ENCODE peak calls at places on chromosomes 6 and 20, in four cellular contexts. D, L, R and K are unnamed samples. For H3K4me1, the result is how much of the 10 kb centered on the place peaks cover.

GRCh38 chr6:139376604-139377218 is 2.3 kb upstream of the CITED2 start:
- DNase-seq in R (peak), D (no peak), L (peak), K (peak)

GRCh38 chr6:36352477-36353157 is 15.9 kb upstream of the BNIP5 start:
- DNase-seq in D (no peak), L (no peak), R (no peak), K (no peak)

GRCh38 chr6:143673638-143674037 is 4.1 kb upstream of the PHACTR2 start:
- DNase-seq in L (peak), R (peak), D (no peak), K (no peak)

GRCh38 chr6:63349401-63349800 is 29.6 kb upstream of the LGSN start:
- DNase-seq in D (no peak), R (no peak), L (no peak), K (no peak)

GRCh38 chr6:43076928-43077809 is 1.1 kb downstream of the PTK7 start:
- DNase-seq in R (no peak), L (peak), D (no peak), K (no peak)

GRCh38 chr20:53773792-53774371 is 180.2 kb upstream of the ZNF217 start:
- DNase-seq in R (peak), L (peak), D (no peak), K (no peak)

GRCh38 chr20:24160563-24161355 is 172.2 kb upstream of the GGTLC1 start:
- DNase-seq in D (peak), L (peak), R (peak), K (peak)

GRCh38 chr6:101181006-101181405 is 212.5 kb upstream of the GRIK2 start:
- DNase-seq in L (no peak), D (no peak), R (no peak), K (no peak)

GRCh38 chr6:85453052-85453451 is 3.2 kb downstream of the NT5E start:
- DNase-seq in R (no peak), L (no peak), D (no peak), K (no peak)

GRCh38 chr6:27156874-27157460 is 90.5 kb upstream of the PRSS16 start:
- DNase-seq in L (peak), R (no peak), D (no peak), K (no peak)

GRCh38 chr20:44137210-44137781 is 49.7 kb downstream of the JPH2 start:
- DNase-seq in L (peak), D (peak), R (no peak), K (no peak)

GRCh38 chr6:11067348-11067747 is 23.2 kb upstream of the ELOVL2 start:
- DNase-seq in L (no peak), D (no peak), R (no peak), K (no peak)

GRCh38 chr6:19159087-19159486 is 678.1 kb upstream of the ID4 start:
- DNase-seq in D (no peak), R (no peak), L (peak), K (no peak)

GRCh38 chr20:3691897-3692296 is 10.1 kb upstream of the ADAM33 start:
- DNase-seq in R (no peak), L (no peak), D (no peak), K (no peak)

GRCh38 chr6:155085582-155086253 is 90.6 kb downstream of the TIAM2 start:
- DNase-seq in L (peak), D (no peak), R (peak), K (peak)

GRCh38 chr6:154580397-154581135 is 70.1 kb upstream of the CNKSR3 start:
- DNase-seq in L (no peak), R (no peak), D (no peak), K (no peak)

GRCh38 chr20:5077761-5078387 is 41.9 kb downstream of the PCNA start:
- DNase-seq in L (peak), R (no peak), D (no peak), K (no peak)

GRCh38 chr20:53842301-53843099 is 227.9 kb downstream of the BCAS1 start:
- DNase-seq in L (no peak), R (no peak), D (no peak), K (no peak)

GRCh38 chr6:37060195-37060559 is 54.7 kb downstream of the FGD2 start:
- DNase-seq in D (no peak), L (no peak), R (no peak), K (no peak)

GRCh38 chr20:20956586-20956985 is 149.6 kb downstream of the LINC00237 start:
- DNase-seq in D (no peak), L (no peak), R (no peak), K (no peak)

GRCh38 chr20:24776755-24777271 is 172.3 kb upstream of the CST7 start:
- DNase-seq in D (no peak), R (no peak), L (no peak), K (peak)

GRCh38 chr6:45021652-45022051 is 306.5 kb upstream of the RUNX2 start:
- DNase-seq in D (no peak), R (no peak), L (peak), K (no peak)

GRCh38 chr20:63121246-63121645 is 94.7 kb downstream of the YTHDF1 start:
- DNase-seq in L (no peak), R (no peak), D (peak), K (no peak)

GRCh38 chr6:63803371-63803770 is 167.8 kb downstream of the PHF3 start:
- DNase-seq in L (no peak), D (no peak), R (no peak), K (no peak)

GRCh38 chr6:33983109-33983475 is 162.8 kb downstream of the GRM4 start:
- DNase-seq in D (no peak), L (peak), R (peak), K (no peak)

GRCh38 chr20:37867289-37868195 is 35.4 kb upstream of the VSTM2L start:
- DNase-seq in L (no peak), D (no peak), R (no peak), K (no peak)

GRCh38 chr20:32544260-32544722 is 40.8 kb downstream of the NOL4L start:
- DNase-seq in L (no peak), D (no peak), R (no peak), K (no peak)

GRCh38 chr20:11912013-11912663 is 5.6 kb upstream of the BTBD3 start:
- DNase-seq in D (no peak), L (peak), R (peak), K (no peak)

GRCh38 chr20:41774291-41774690 is 156.1 kb upstream of the CHD6 start:
- DNase-seq in D (no peak), L (no peak), R (no peak), K (no peak)

GRCh38 chr20:17504898-17505663 is 26.1 kb downstream of the BFSP1 start:
- DNase-seq in L (peak), D (peak), R (peak), K (peak)

GRCh38 chr6:107807186-107807585 is 16.9 kb downstream of the SCML4 start:
- DNase-seq in R (no peak), D (no peak), L (no peak), K (no peak)

GRCh38 chr6:62217866-62218265 is 68.2 kb downstream of the KHDRBS2 start:
- DNase-seq in L (no peak), R (no peak), D (no peak), K (no peak)

GRCh38 chr6:128492386-128492785 is 28.0 kb downstream of the PTPRK start:
- DNase-seq in D (no peak), R (no peak), L (no peak), K (no peak)

GRCh38 chr6:128494440-128494839 is 26.0 kb downstream of the PTPRK start:
- DNase-seq in R (no peak), D (no peak), L (no peak), K (no peak)

GRCh38 chr6:128498244-128498643 is 22.2 kb downstream of the PTPRK start:
- DNase-seq in L (no peak), R (no peak), D (no peak), K (no peak)

GRCh38 chr6:128493877-128494276 is 26.5 kb downstream of the PTPRK start:
- DNase-seq in L (no peak), R (no peak), D (no peak), K (no peak)

GRCh38 chr6:128495536-128496333 is 24.7 kb downstream of the PTPRK start:
- DNase-seq in R (no peak), L (no peak), D (no peak), K (no peak)
- H3K27ac ChIP-seq in R (no peak), L (no peak), D (no peak), K (no peak)

GRCh38 chr6:71248306-71248705 is 40.3 kb upstream of the OGFRL1 start:
- DNase-seq in R (peak), L (peak), D (no peak), K (no peak)

GRCh38 chr6:71248866-71249265 is 39.7 kb upstream of the OGFRL1 start:
- DNase-seq in D (no peak), L (no peak), R (no peak), K (no peak)

GRCh38 chr6:71252407-71252806 is 36.2 kb upstream of the OGFRL1 start:
- DNase-seq in L (no peak), D (no peak), R (no peak), K (no peak)

GRCh38 chr6:71252960-71253359 is 35.7 kb upstream of the OGFRL1 start:
- DNase-seq in L (no peak), R (no peak), D (no peak), K (no peak)

GRCh38 chr6:71250050-71250689 is 38.4 kb upstream of the OGFRL1 start:
- DNase-seq in R (no peak), L (peak), D (no peak), K (no peak)
- H3K4me1 ChIP-seq in R (under half), L (under half), D (half or more), K (under half)

GRCh38 chr20:1508576-1508975 is 17.4 kb upstream of the SIRPB2 start:
- DNase-seq in R (no peak), D (no peak), L (peak), K (no peak)
- H3K27ac ChIP-seq in R (no peak), D (no peak), L (no peak), K (no peak)

GRCh38 chr6:8041933-8042583 is 22.1 kb downstream of the BLOC1S5 start:
- DNase-seq in R (no peak), D (no peak), L (no peak), K (no peak)
- H3K4me1 ChIP-seq in R (under half), D (under half), L (under half), K (under half)

GRCh38 chr6:93419304-93420162 is at the start of gene EPHA7:
- DNase-seq in L (peak), R (peak), D (peak), K (peak)
- H3K27ac ChIP-seq in L (no peak), R (no peak), D (peak), K (no peak)

GRCh38 chr20:19712737-19713260 is 45.3 kb upstream of the RIN2 start:
- DNase-seq in R (no peak), L (no peak), D (no peak), K (no peak)

GRCh38 chr20:19713851-19714716 is 44.0 kb upstream of the RIN2 start:
- DNase-seq in R (no peak), L (no peak), D (no peak), K (no peak)

GRCh38 chr20:19710336-19710721 is 47.7 kb upstream of the RIN2 start:
- DNase-seq in L (no peak), D (no peak), R (no peak), K (peak)

GRCh38 chr20:19709635-19710335 is 48.3 kb upstream of the RIN2 start:
- DNase-seq in R (no peak), D (no peak), L (no peak), K (no peak)

GRCh38 chr20:19711126-19711525 is 46.9 kb upstream of the RIN2 start:
- DNase-seq in L (no peak), D (no peak), R (no peak), K (no peak)
- H3K4me1 ChIP-seq in L (under half), D (under half), R (under half), K (under half)

GRCh38 chr20:10513091-10513490 is 78.0 kb downstream of the SLX4IP start:
- DNase-seq in D (no peak), R (no peak), L (no peak), K (no peak)

GRCh38 chr20:10511166-10511506 is 76.0 kb downstream of the SLX4IP start:
- DNase-seq in R (peak), L (no peak), D (no peak), K (no peak)

GRCh38 chr20:10516529-10516928 is 81.4 kb downstream of the SLX4IP start:
- DNase-seq in L (no peak), R (no peak), D (no peak), K (no peak)

GRCh38 chr20:10511507-10512231 is 76.6 kb downstream of the SLX4IP start:
- DNase-seq in R (peak), L (peak), D (peak), K (peak)

DNA sequence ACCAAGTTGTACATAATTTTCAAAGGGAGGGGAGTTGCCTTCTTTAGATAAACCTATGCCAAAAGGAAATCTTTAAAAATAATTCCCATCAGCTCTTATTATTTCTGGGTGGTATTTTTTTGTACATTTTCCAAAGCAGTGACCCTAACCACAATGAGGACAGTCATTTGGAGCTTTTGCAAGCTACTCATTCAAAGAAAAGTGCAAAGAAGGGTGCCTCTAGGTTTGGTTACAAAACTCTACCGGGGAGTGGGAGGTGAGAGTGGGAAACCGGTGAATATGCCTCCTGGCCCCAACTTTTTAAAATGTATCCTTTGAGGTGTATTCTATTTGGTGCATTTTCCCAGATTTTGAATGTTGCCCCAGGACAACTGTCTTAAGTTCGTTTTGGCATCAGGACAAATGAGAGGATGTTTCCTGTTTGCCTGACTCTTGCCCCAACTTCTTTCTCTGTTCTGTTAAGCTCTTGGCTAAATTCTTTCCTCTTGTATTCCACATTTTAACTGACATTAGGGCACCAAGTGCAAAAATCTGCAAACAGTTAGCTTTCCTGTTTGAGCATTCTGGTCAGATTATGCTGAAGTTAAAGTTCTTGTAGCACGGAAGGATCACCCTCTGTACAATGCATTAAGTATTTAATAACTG is 78.9 kb downstream of the SLX4IP start:
- DNase-seq in D (no peak), L (peak), R (no peak), K (no peak)
- H3K27ac ChIP-seq in D (no peak), L (no peak), R (peak), K (no peak)

DNA sequence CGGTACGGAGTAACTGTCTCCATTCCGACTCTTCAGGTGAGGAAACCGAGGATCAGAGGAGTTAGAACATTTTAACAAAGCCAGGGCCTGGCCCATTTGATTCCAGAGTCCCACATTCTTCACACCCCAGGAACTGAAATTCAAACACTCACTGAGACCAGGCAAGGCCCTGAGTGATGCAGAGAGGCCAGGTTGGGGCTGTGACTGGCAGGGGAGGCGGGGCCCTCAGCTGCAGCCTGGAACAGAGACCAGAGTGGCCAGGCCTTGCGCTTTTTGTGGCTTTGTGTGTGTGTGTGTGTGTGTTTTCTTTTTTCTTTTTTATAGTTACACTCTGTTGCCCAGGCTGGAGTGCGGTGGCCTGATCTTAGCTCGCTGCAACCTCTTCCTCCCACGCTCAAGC is 57.2 kb downstream of the BCAS4 start:
- DNase-seq in L (no peak), R (no peak), D (no peak), K (no peak)
- H3K4me1 ChIP-seq in L (under half), R (under half), D (under half), K (under half)

GRCh38 chr20:2108498-2108897 is 6.9 kb downstream of the STK35 start:
- DNase-seq in R (no peak), D (no peak), L (no peak), K (no peak)

GRCh38 chr20:2104236-2104635 is 2.6 kb downstream of the STK35 start:
- DNase-seq in D (no peak), R (no peak), L (no peak), K (no peak)

GRCh38 chr20:2112910-2113309 is 11.3 kb downstream of the STK35 start:
- DNase-seq in L (no peak), R (no peak), D (no peak), K (no peak)

GRCh38 chr20:2109425-2110210 is 8.0 kb downstream of the STK35 start:
- DNase-seq in D (peak), L (peak), R (no peak), K (no peak)

GRCh38 chr20:2108987-2109386 is 7.4 kb downstream of the STK35 start:
- DNase-seq in R (peak), D (no peak), L (peak), K (no peak)
- H3K27ac ChIP-seq in R (peak), D (peak), L (peak), K (no peak)